ENCODE peak calls at places on chromosome 1, in seven cellular contexts. H is fibroblast of lung; D is endothelial cell of umbilical vein; U is non-pigmented ciliary epithelial cell; B is activated CD8-positive, alpha-beta memory T cell treated with anti-CD3 and anti-CD28 coated beads, Interleukin-2, amount 50 U/mL, for 48 hours; Z is naive thymus-derived CD8-positive, alpha-beta T cell; L is HCEC 1CT. E is an unnamed sample.

GRCh38 chr1:87113313-87113712 is 198.9 kb downstream of the HS2ST1 start:
- DNase-seq in H (peak; percentile 97), D (no peak), U (peak; percentile 58), B (no peak), Z (no peak), L (peak; percentile 85), E (no peak)

GRCh38 chr1:24248859-24249258 is 61.8 kb upstream of the IFNLR1 start:
- DNase-seq in H (no peak), D (no peak), U (no peak), B (no peak), Z (no peak), L (no peak), E (no peak)

GRCh38 chr1:19009882-19010321 is 53.4 kb upstream of the IFFO2 start:
- DNase-seq in H (peak; percentile 98), D (peak; percentile 37), U (peak; percentile 83), B (peak; percentile 59), Z (no peak), L (peak; percentile 85), E (no peak)

GRCh38 chr1:156476501-156477298 is 23.9 kb downstream of the MEF2D start:
- DNase-seq in H (peak; percentile 86), D (peak; percentile 45), U (no peak), B (peak; percentile 75), Z (no peak), L (peak; percentile 21), E (no peak)

GRCh38 chr1:234659538-234659937 is 49.6 kb upstream of the IRF2BP2 start:
- DNase-seq in H (peak; percentile 84), D (peak; percentile 55), U (peak; percentile 46), B (no peak), Z (no peak), L (peak; percentile 89), E (no peak)

GRCh38 chr1:113074237-113074636 is 1.2 kb downstream of the LRIG2 start:
- DNase-seq in H (peak; percentile 50), D (peak; percentile 36), U (no peak), B (no peak), Z (no peak), L (no peak), E (no peak)

GRCh38 chr1:36784147-36784862 is 250.0 kb downstream of the GRIK3 start:
- DNase-seq in H (no peak), D (no peak), U (no peak), B (no peak), Z (no peak), L (no peak), E (no peak)

GRCh38 chr1:52751589-52752306 is 25.5 kb downstream of the ZYG11B start:
- DNase-seq in H (peak; percentile 63), D (peak; percentile 85), U (peak; percentile 17), B (no peak), Z (no peak), L (no peak), E (no peak)

GRCh38 chr1:32200226-32201010 is at the start of gene CCDC28B:
- DNase-seq in H (peak; percentile 71), D (peak; percentile 66), U (no peak), B (peak; percentile 82), Z (peak; percentile 64), L (peak; percentile 69), E (peak; percentile 71)

GRCh38 chr1:218346391-218347204 is 1.5 kb downstream of the TGFB2 start:
- DNase-seq in H (peak; percentile 58), D (peak; percentile 60), U (no peak), B (no peak), Z (no peak), L (peak; percentile 32), E (no peak)

E was measured in GM12891.